ENCODE peak calls at places on chromosomes 12 and 14, in nine cellular contexts. A is heart right ventricle, O is right atrium auricular region, I is A549, H is RWPE1, C is breast epithelium, J is caudate nucleus, P is lower lobe of right lung, S is psoas muscle. U is an unnamed sample.

GRCh38 chr12:116434155-116435065 is 124.8 kb upstream of the MAP1LC3B2 start:
- DNase-seq in A (peak; percentile 75), O (peak; percentile 92), I (peak; percentile 81), H (peak; percentile 78), C (peak; percentile 94), J (no peak), P (peak; percentile 87), S (peak; percentile 81), U (peak; percentile 11)

GRCh38 chr12:120688527-120689071 is 1.6 kb downstream of the MLEC start:
- DNase-seq in A (no peak), O (no peak), I (no peak), H (no peak), C (no peak), J (no peak), P (no peak), S (no peak), U (no peak)

GRCh38 chr14:31380106-31380505 is 40.2 kb downstream of the HEATR5A start:
- DNase-seq in A (no peak), O (no peak), I (no peak), H (no peak), C (no peak), J (no peak), P (no peak), S (no peak), U (no peak)

GRCh38 chr12:12439636-12440035 is 82.8 kb downstream of the BORCS5 start:
- DNase-seq in A (peak; percentile 36), O (no peak), I (peak; percentile 41), H (peak; percentile 90), C (no peak), J (no peak), P (no peak), S (no peak), U (no peak)

GRCh38 chr12:65685514-65685913 is 138.8 kb upstream of the HMGA2 start:
- DNase-seq in A (no peak), O (no peak), I (no peak), H (peak; percentile 32), C (no peak), J (no peak), P (no peak), S (no peak), U (no peak)

GRCh38 chr14:105120056-105120455 is 48.5 kb downstream of the JAG2 start:
- DNase-seq in A (no peak), O (no peak), I (no peak), H (no peak), C (peak; percentile 17), J (no peak), P (no peak), S (no peak), U (no peak)

GRCh38 chr14:30541318-30541717 is 17.6 kb upstream of the G2E3 start:
- DNase-seq in A (no peak), O (no peak), I (no peak), H (no peak), C (no peak), J (no peak), P (no peak), S (no peak), U (no peak)

GRCh38 chr14:80208426-80208950 is 2.8 kb downstream of the DIO2 start:
- DNase-seq in A (no peak), O (no peak), I (no peak), H (no peak), C (no peak), J (no peak), P (no peak), S (no peak), U (no peak)

GRCh38 chr12:10101042-10101579 is 2.3 kb upstream of the CLEC1A start:
- DNase-seq in A (no peak), O (no peak), I (no peak), H (peak; percentile 20), C (peak; percentile 69), J (no peak), P (no peak), S (no peak), U (no peak)

GRCh38 chr14:77007975-77008421 is 20.5 kb downstream of the IRF2BPL start:
- DNase-seq in A (peak; percentile 57), O (no peak), I (no peak), H (peak; percentile 67), C (peak; percentile 93), J (no peak), P (peak; percentile 89), S (peak; percentile 59), U (no peak)

GRCh38 chr12:102376251-102376747 is 104.1 kb downstream of the IGF1 start:
- DNase-seq in A (peak; percentile 5), O (peak; percentile 60), I (no peak), H (no peak), C (peak; percentile 36), J (no peak), P (no peak), S (peak; percentile 14), U (no peak)

GRCh38 chr12:34406996-34407300 is 384.7 kb downstream of the ALG10 start:
- DNase-seq in A (no peak), O (no peak), I (no peak), H (no peak), C (peak; percentile 11), J (no peak), P (peak; percentile 5), S (peak; percentile 2), U (no peak)

GRCh38 chr14:66315548-66315947 is 170.6 kb upstream of the CCDC196 start:
- DNase-seq in A (no peak), O (no peak), I (no peak), H (no peak), C (no peak), J (no peak), P (no peak), S (no peak), U (no peak)

GRCh38 chr12:120453977-120454376 is 7.7 kb downstream of the GATC start:
- DNase-seq in A (no peak), O (no peak), I (peak; percentile 61), H (peak; percentile 44), C (no peak), J (no peak), P (no peak), S (no peak), U (no peak)

GRCh38 chr14:41062826-41063225 is 543.9 kb upstream of the LRFN5 start:
- DNase-seq in A (no peak), O (no peak), I (no peak), H (peak; percentile 13), C (no peak), J (no peak), P (no peak), S (no peak), U (no peak)

GRCh38 chr12:57460457-57461325 is 1.1 kb downstream of the GLI1 start:
- DNase-seq in A (no peak), O (no peak), I (peak; percentile 41), H (no peak), C (no peak), J (no peak), P (no peak), S (no peak), U (no peak)

GRCh38 chr12:51246254-51246853 is 7.7 kb downstream of the DAZAP2 start:
- DNase-seq in A (peak; percentile 29), O (no peak), I (no peak), H (no peak), C (no peak), J (no peak), P (no peak), S (no peak), U (no peak)

GRCh38 chr14:23436327-23437141 is 1.1 kb upstream of the MYH7 start:
- DNase-seq in A (peak; percentile 29), O (peak; percentile 58), I (no peak), H (no peak), C (no peak), J (peak; percentile 42), P (no peak), S (no peak), U (no peak)

GRCh38 chr14:23148596-23149249 is 29.7 kb upstream of the CEBPE start:
- DNase-seq in A (no peak), O (no peak), I (no peak), H (no peak), C (no peak), J (no peak), P (no peak), S (no peak), U (no peak)

DNA sequence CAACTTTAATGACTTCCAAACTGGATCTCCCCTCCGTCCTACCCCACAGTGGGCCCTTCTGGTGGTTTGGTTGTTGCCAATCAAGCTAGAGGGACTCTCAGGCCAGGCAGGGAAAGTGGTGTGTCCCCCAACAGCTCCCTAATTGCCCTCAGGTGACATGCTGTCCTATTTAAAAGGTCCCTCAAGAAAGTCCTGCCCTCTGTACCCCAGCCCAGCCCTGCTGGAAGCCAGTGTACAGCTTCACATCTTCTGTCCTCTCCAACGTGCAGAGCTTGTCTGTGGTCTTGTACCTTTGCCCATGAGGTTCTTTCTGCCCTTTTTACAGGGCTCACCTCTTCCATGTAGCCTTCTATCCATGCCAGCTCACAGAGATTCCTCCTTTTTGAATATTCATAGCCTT is 4.2 kb downstream of the RIN3 start:
- DNase-seq in A (no peak), O (no peak), I (no peak), H (no peak), C (no peak), J (no peak), P (no peak), S (no peak), U (no peak)
- H3K27ac ChIP-seq in A (no peak overlapping the region), O (no peak overlapping the region), I (no peak overlapping the region), H (no peak overlapping the region), C (no peak overlapping the region), J (no peak overlapping the region), P (no peak overlapping the region), S (no peak overlapping the region), U (no peak overlapping the region)

GRCh38 chr12:93591137-93591868 is 18.8 kb downstream of the SOCS2 start:
- DNase-seq in A (peak; percentile 86), O (peak; percentile 94), I (peak; percentile 80), H (peak; percentile 55), C (peak; percentile 53), J (peak; percentile 36), P (peak; percentile 88), S (peak; percentile 78), U (peak; percentile 52)
- H3K27ac ChIP-seq in A (peak overlapping the region; percentile 85), O (peak overlapping the region; percentile 78), I (peak overlapping the region; percentile 70), H (peak overlapping the region; percentile 73), C (peak overlapping the region; percentile 80), J (peak overlapping the region; percentile 37), P (peak overlapping the region; percentile 78), S (peak overlapping the region; percentile 72), U (peak overlapping the region; percentile 12)

DNA sequence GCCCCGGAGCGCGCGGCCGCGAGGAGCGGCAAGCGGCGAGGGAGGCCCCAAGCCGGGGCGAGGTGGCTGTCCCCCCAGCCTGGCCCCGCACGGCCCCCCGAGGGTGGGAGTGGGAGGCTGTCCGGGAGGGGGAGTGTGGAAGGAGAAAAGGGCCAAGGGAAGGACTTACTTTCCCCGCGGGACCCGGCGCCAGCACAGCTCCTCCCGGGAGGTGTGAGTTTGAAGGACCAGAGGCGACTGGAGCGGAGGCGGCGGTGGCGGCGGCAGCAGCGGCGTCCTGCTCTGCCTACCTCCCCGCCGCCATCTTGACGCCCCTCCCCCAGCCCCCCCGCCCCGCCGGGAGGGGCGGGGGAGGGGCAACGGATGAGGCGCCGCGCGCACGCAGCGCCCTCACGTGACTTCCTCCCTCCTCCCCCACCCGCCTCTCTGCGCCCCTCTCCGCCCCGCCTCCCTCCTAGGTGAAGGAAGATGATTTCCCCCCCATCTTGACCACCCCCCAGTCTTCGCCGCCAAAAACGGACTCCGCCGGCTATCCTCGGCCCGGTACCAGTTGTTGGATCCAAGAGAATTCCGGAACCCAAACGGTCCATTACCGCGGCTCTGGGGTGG is at the start of gene SBNO1:
- DNase-seq in A (peak; percentile 92), O (peak; percentile 87), I (peak; percentile 83), H (peak; percentile 97), C (peak; percentile 88), J (peak; percentile 99), P (peak; percentile 91), S (peak; percentile 91), U (peak; percentile 87)
- H3K27ac ChIP-seq in A (peak within 1 kb of the TSS; percentile 88), O (peak within 1 kb of the TSS; percentile 88), I (peak within 1 kb of the TSS; percentile 93), H (peak within 1 kb of the TSS; percentile 95), C (peak within 1 kb of the TSS; percentile 97), J (peak within 1 kb of the TSS; percentile 99), P (peak within 1 kb of the TSS; percentile 91), S (peak within 1 kb of the TSS; percentile 85), U (peak within 1 kb of the TSS; percentile 99)

GRCh38 chr14:73250317-73250713 is 13.0 kb downstream of the PAPLN start:
- DNase-seq in A (no peak), O (no peak), I (no peak), H (no peak), C (no peak), J (no peak), P (no peak), S (no peak), U (no peak)
- H3K27ac ChIP-seq in A (no peak overlapping the region), O (no peak overlapping the region), I (no peak overlapping the region), H (no peak overlapping the region), C (no peak overlapping the region), J (no peak overlapping the region), P (no peak overlapping the region), S (no peak overlapping the region), U (no peak overlapping the region)

U was measured in substantia nigra.